ENCODE peak calls at places on chromosomes 2 and 18, in five cellular contexts. I, A, S, P and U are unnamed samples.

GRCh38 chr2:192091480-192091879 is 103.3 kb downstream of the TMEFF2 start:
- DNase-seq in S (no peak), A (no peak), P (no peak), I (no peak), U (no peak)

GRCh38 chr2:11722249-11723060 is 24.0 kb upstream of the LPIN1 start:
- DNase-seq in P (no peak), I (no peak), S (no peak), A (no peak), U (no peak)

GRCh38 chr2:20603791-20604190 is 47.1 kb downstream of the HS1BP3 start:
- DNase-seq in I (no peak), P (no peak), S (no peak), A (no peak), U (no peak)

GRCh38 chr18:58195278-58195721 is 151.3 kb downstream of the NEDD4L start:
- DNase-seq in A (no peak), I (peak; percentile 30), S (peak; percentile 17), P (peak; percentile 13), U (peak; percentile 15)

GRCh38 chr2:24822049-24822706 is 29.0 kb downstream of the CENPO start:
- DNase-seq in P (peak; percentile 3), I (no peak), A (no peak), S (no peak), U (no peak)

GRCh38 chr2:176085861-176086771 is 2.4 kb upstream of the EVX2 start:
- DNase-seq in S (no peak), I (peak; percentile 67), A (no peak), P (no peak), U (no peak)

GRCh38 chr2:182866461-182867369 is at the start of gene FRZB:
- DNase-seq in A (no peak), P (no peak), I (peak; percentile 79), S (no peak), U (no peak)

GRCh38 chr2:65688166-65688886 is 255.9 kb upstream of the SPRED2 start:
- DNase-seq in P (no peak), I (no peak), A (no peak), S (no peak), U (no peak)

GRCh38 chr2:234679766-234680687 is 183.1 kb upstream of the ARL4C start:
- DNase-seq in A (no peak), P (no peak), I (no peak), S (no peak), U (no peak)

GRCh38 chr18:63099848-63100625 is 219.5 kb downstream of the BCL2 start:
- DNase-seq in I (no peak), S (no peak), A (no peak), P (no peak), U (no peak)

GRCh38 chr2:85540131-85540587 is 1.2 kb downstream of the MAT2A start:
- DNase-seq in A (no peak), S (no peak), P (no peak), I (no peak), U (no peak)

GRCh38 chr2:195364015-195364965 is 292.7 kb upstream of the SLC39A10 start:
- DNase-seq in A (no peak), S (no peak), I (no peak), P (no peak), U (no peak)

GRCh38 chr2:172664766-172665165 is 70.9 kb upstream of the RAPGEF4 start:
- DNase-seq in I (no peak), A (no peak), S (no peak), P (no peak), U (no peak)

GRCh38 chr2:237724811-237725478 is 73.6 kb upstream of the RBM44 start:
- DNase-seq in I (no peak), S (no peak), A (no peak), P (no peak), U (no peak)

GRCh38 chr2:211835695-211836094 is 702.9 kb downstream of the ERBB4 start:
- DNase-seq in I (no peak), P (no peak), A (no peak), S (no peak), U (no peak)

GRCh38 chr2:74881176-74881575 is 47.2 kb downstream of the HK2 start:
- DNase-seq in S (no peak), A (no peak), I (no peak), P (no peak), U (no peak)

GRCh38 chr2:55054476-55054875 is 4.2 kb upstream of the RTN4 start:
- DNase-seq in I (no peak), P (peak; percentile 15), S (no peak), A (no peak), U (peak; percentile 24)

GRCh38 chr18:42480521-42480920 is 525.5 kb downstream of the PIK3C3 start:
- DNase-seq in S (no peak), A (no peak), I (peak; percentile 6), P (no peak), U (no peak)

GRCh38 chr2:27663463-27664244 is at the start of the genes SLC4A1AP and SUPT7L:
- DNase-seq in I (peak; percentile 77), S (peak; percentile 79), A (peak; percentile 80), P (peak; percentile 78), U (peak; percentile 80)

GRCh38 chr2:45264227-45265225 is 255.3 kb upstream of the SIX2 start:
- DNase-seq in S (no peak), A (no peak), I (no peak), P (no peak), U (no peak)

GRCh38 chr2:239265681-239266435 is 135.0 kb downstream of the HDAC4 start:
- DNase-seq in S (no peak), I (no peak), P (no peak), A (no peak), U (no peak)

GRCh38 chr2:63047534-63048281 is 2.9 kb upstream of the OTX1 start:
- DNase-seq in I (peak; percentile 54), S (peak; percentile 7), A (no peak), P (no peak), U (no peak)

GRCh38 chr2:64327510-64328414 is 126.2 kb upstream of the LGALSL start:
- DNase-seq in S (peak; percentile 52), P (peak; percentile 50), A (peak; percentile 30), I (peak; percentile 19), U (peak; percentile 39)

GRCh38 chr2:38432827-38433606 is 55.9 kb upstream of the ATL2 start:
- DNase-seq in P (no peak), I (peak; percentile 9), S (no peak), A (no peak), U (no peak)

GRCh38 chr2:10770956-10771750 is 41.4 kb downstream of the PDIA6 start:
- DNase-seq in S (no peak), A (no peak), P (no peak), I (no peak), U (no peak)

GRCh38 chr2:177147093-177147694 is 65.4 kb upstream of the HNRNPA3 start:
- DNase-seq in I (no peak), A (peak; percentile 33), S (peak; percentile 30), P (peak; percentile 59), U (peak; percentile 34)

GRCh38 chr2:8984152-8984551 is 19.3 kb downstream of the MBOAT2 start:
- DNase-seq in I (no peak), S (no peak), A (no peak), P (no peak), U (no peak)

GRCh38 chr2:40450066-40450841 is 1.6 kb downstream of the SLC8A1 start:
- DNase-seq in P (peak; percentile 24), I (no peak), A (no peak), S (no peak), U (no peak)

GRCh38 chr18:44759925-44760342 is 79.2 kb downstream of the SETBP1 start:
- DNase-seq in A (no peak), S (no peak), P (peak; percentile 9), I (no peak), U (no peak)